ENCODE peak calls at places on chromosomes 2 and 18, in four cellular contexts. C is substantia nigra, W is EL, R is IMR-90. E is an unnamed sample.
A peak's percentile ranks its signal among the peaks of the same experiment; 100 is the strongest.

GRCh38 chr18:49411928-49412327 is 48.5 kb downstream of the DYM start:
- DNase-seq in W (no peak), R (no peak), C (no peak), E (no peak)

GRCh38 chr2:219277703-219278654 is 1.2 kb upstream of the DNAJB2 start:
- DNase-seq in R (peak; percentile 80), C (peak; percentile 72), W (peak; percentile 78), E (peak; percentile 69)

GRCh38 chr2:241185961-241186360 is 2.5 kb upstream of the ANO7 start:
- DNase-seq in R (no peak), W (no peak), C (no peak), E (no peak)

GRCh38 chr2:216632952-216633615 is at the start of gene IGFBP2:
- DNase-seq in R (peak; percentile 40), W (peak; percentile 39), C (no peak), E (no peak)

GRCh38 chr2:156156580-156156979 is 175.9 kb downstream of the NR4A2 start:
- DNase-seq in C (no peak), W (no peak), R (no peak), E (no peak)

GRCh38 chr2:65300772-65301711 is 73.4 kb downstream of the ACTR2 start:
- DNase-seq in C (no peak), W (peak; percentile 80), R (peak; percentile 89), E (peak; percentile 60)

GRCh38 chr18:74682998-74683311 is 85.3 kb downstream of the ZNF407 start:
- DNase-seq in R (peak; percentile 44), W (no peak), C (no peak), E (no peak)

GRCh38 chr2:118832071-118832790 is 15.2 kb downstream of the EN1 start:
- DNase-seq in C (no peak), R (no peak), W (no peak), E (no peak)

GRCh38 chr2:209391776-209392401 is 32.0 kb upstream of the MAP2 start:
- DNase-seq in W (peak; percentile 80), C (no peak), R (peak; percentile 0), E (no peak)

GRCh38 chr2:235493775-235494715 is at the start of gene AGAP1:
- DNase-seq in C (peak; percentile 76), R (peak; percentile 80), W (peak; percentile 89), E (peak; percentile 97)

GRCh38 chr2:184793196-184793595 is 194.9 kb downstream of the ZNF804A start:
- DNase-seq in R (peak; percentile 11), W (no peak), C (no peak), E (no peak)

GRCh38 chr2:231228974-231229373 is 30.5 kb downstream of the ARMC9 start:
- DNase-seq in R (no peak), W (no peak), C (no peak), E (no peak)

GRCh38 chr2:31318360-31319336 is 84.7 kb downstream of the EHD3 start:
- DNase-seq in R (peak; percentile 86), W (peak; percentile 87), C (no peak), E (no peak)

GRCh38 chr18:51757525-51757924 is 560.0 kb upstream of the MEX3C start:
- DNase-seq in W (no peak), R (no peak), C (no peak), E (no peak)

GRCh38 chr2:101007415-101008345 is 5.6 kb downstream of the RPL31 start:
- DNase-seq in R (no peak), W (peak; percentile 15), C (no peak), E (no peak)

GRCh38 chr2:225614915-225615314 is 215.4 kb downstream of the NYAP2 start:
- DNase-seq in C (no peak), R (no peak), W (no peak), E (no peak)

GRCh38 chr2:65826567-65826966 is 394.2 kb upstream of the SPRED2 start:
- DNase-seq in R (no peak), W (no peak), C (no peak), E (no peak)

GRCh38 chr2:174787485-174788205 is 23.4 kb upstream of the CHRNA1 start:
- DNase-seq in W (peak; percentile 99), R (peak; percentile 100), C (no peak), E (no peak)

GRCh38 chr2:211367711-211368110 is 811.3 kb downstream of the CPS1 start:
- DNase-seq in R (no peak), C (no peak), W (no peak), E (no peak)

GRCh38 chr18:36334798-36335197 is 37.3 kb downstream of the FHOD3 start:
- DNase-seq in W (no peak), C (no peak), R (no peak), E (no peak)

GRCh38 chr2:16741508-16741907 is 75.9 kb upstream of the CYRIA start:
- DNase-seq in W (no peak), C (no peak), R (no peak), E (no peak)

GRCh38 chr2:26816893-26817292 is 31.0 kb downstream of the CENPA start:
- DNase-seq in W (no peak), C (no peak), R (no peak), E (no peak)

GRCh38 chr2:232341061-232341738 is 37.4 kb upstream of the ALPP start:
- DNase-seq in W (no peak), R (no peak), C (no peak), E (no peak)

GRCh38 chr18:58186258-58186948 is 142.4 kb downstream of the NEDD4L start:
- DNase-seq in W (peak; percentile 95), C (no peak), R (peak; percentile 91), E (no peak)

GRCh38 chr2:98282109-98282508 is 64.1 kb upstream of the CNGA3 start:
- DNase-seq in W (no peak), C (no peak), R (no peak), E (no peak)